ENCODE peak calls at places on chromosomes 4 and X, in four cellular contexts. B is lower lobe of right lung, U is heart left ventricle, L is AG04450. S is an unnamed sample.
A peak's percentile ranks its signal among the peaks of the same experiment; 100 is the strongest.

GRCh38 chr4:766152-766515 is 59.8 kb downstream of the CPLX1 start:
- DNase-seq in B (peak; percentile 30), U (peak; percentile 18), L (no peak), S (no peak)

GRCh38 chrX:149185087-149185486 is 320.0 kb downstream of the IDS start:
- DNase-seq in B (no peak), U (no peak), L (no peak), S (no peak)

GRCh38 chrX:38940547-38940946 is 139.3 kb downstream of the MID1IP1 start:
- DNase-seq in B (no peak), U (no peak), L (no peak), S (no peak)

GRCh38 chr4:6693274-6694176 is at the start of gene S100P:
- DNase-seq in B (no peak), U (no peak), L (no peak), S (no peak)

GRCh38 chr4:105978684-105979296 is 83.5 kb downstream of the NPNT start:
- DNase-seq in B (no peak), U (peak; percentile 32), L (no peak), S (no peak)

GRCh38 chrX:11272290-11272689 is 20.9 kb upstream of the AMELX start:
- DNase-seq in B (no peak), U (no peak), L (no peak), S (no peak)

GRCh38 chrX:56733459-56734046 is 4.5 kb downstream of the NBDY start:
- DNase-seq in B (no peak), U (peak; percentile 27), L (peak; percentile 3), S (peak; percentile 10)

GRCh38 chr4:5976431-5976830 is 41.8 kb downstream of the C4orf50 start:
- DNase-seq in B (no peak), U (no peak), L (no peak), S (no peak)

GRCh38 chr4:143186202-143186601 is 1.5 kb downstream of the USP38 start:
- DNase-seq in B (no peak), U (no peak), L (no peak), S (no peak)

GRCh38 chrX:12802741-12803140 is 11.5 kb downstream of the PRPS2 start:
- DNase-seq in B (no peak), U (no peak), L (no peak), S (no peak)

GRCh38 chr4:91681544-91681943 is 622.2 kb upstream of the GRID2 start:
- DNase-seq in B (no peak), U (no peak), L (no peak), S (no peak)

GRCh38 chr4:55768291-55768690 is 51.3 kb upstream of the EXOC1L start:
- DNase-seq in B (no peak), U (no peak), L (peak; percentile 27), S (no peak)

GRCh38 chr4:16231570-16232252 is 5.4 kb upstream of the TAPT1 start:
- DNase-seq in B (no peak), U (no peak), L (no peak), S (no peak)

GRCh38 chr4:40462326-40462725 is 127.2 kb downstream of the CHRNA9 start:
- DNase-seq in B (no peak), U (no peak), L (no peak), S (peak; percentile 59)

GRCh38 chr4:142567199-142567598 is 278.9 kb downstream of the INPP4B start:
- DNase-seq in B (no peak), U (no peak), L (no peak), S (no peak)

GRCh38 chr4:87007345-87008181 is 72.8 kb downstream of the AFF1 start:
- DNase-seq in B (peak; percentile 61), U (peak; percentile 64), L (no peak), S (no peak)

GRCh38 chr4:15654556-15655222 is 468 bp downstream of the FBXL5 start:
- DNase-seq in B (peak; percentile 67), U (peak; percentile 56), L (no peak), S (no peak)

GRCh38 chr4:119227690-119228089 is 15.2 kb downstream of the USP53 start:
- DNase-seq in B (no peak), U (no peak), L (no peak), S (no peak)

GRCh38 chr4:128517739-128518510 is 230.3 kb upstream of the PGRMC2 start:
- DNase-seq in B (no peak), U (peak; percentile 79), L (peak; percentile 95), S (peak; percentile 70)

GRCh38 chr4:70603856-70604255 is 11.8 kb downstream of the AMBN start:
- DNase-seq in B (no peak), U (no peak), L (no peak), S (no peak)

GRCh38 chr4:75512336-75513211 is 1.6 kb downstream of the RCHY1 start:
- DNase-seq in B (no peak), U (no peak), L (no peak), S (peak; percentile 13)

GRCh38 chr4:185580699-185581098 is 45.4 kb upstream of the PDLIM3 start:
- DNase-seq in B (no peak), U (no peak), L (no peak), S (no peak)

GRCh38 chr4:73922766-73923630 is 53.8 kb downstream of the CXCL1 start:
- DNase-seq in B (no peak), U (no peak), L (no peak), S (no peak)

GRCh38 chrX:19129694-19130093 is 7.4 kb upstream of the ADGRG2 start:
- DNase-seq in B (no peak), U (no peak), L (no peak), S (no peak)

GRCh38 chr4:186762361-186762760 is 38.7 kb upstream of the FAT1 start:
- DNase-seq in B (no peak), U (no peak), L (no peak), S (no peak)

GRCh38 chrX:15616531-15616930 is 15.8 kb upstream of the ACE2 start:
- DNase-seq in B (no peak), U (no peak), L (no peak), S (no peak)

GRCh38 chr4:666436-666810 is 7.7 kb downstream of the ATP5ME start:
- DNase-seq in B (peak; percentile 44), U (no peak), L (no peak), S (no peak)

GRCh38 chr4:119207051-119207450 is 5.5 kb upstream of the USP53 start:
- DNase-seq in B (no peak), U (no peak), L (no peak), S (no peak)

GRCh38 chrX:83469551-83469950 is 38.5 kb upstream of the POU3F4 start:
- DNase-seq in B (no peak), U (no peak), L (no peak), S (peak; percentile 9)

GRCh38 chrX:70422886-70423336 is at the start of gene GDPD2:
- DNase-seq in B (no peak), U (no peak), L (no peak), S (no peak)
- TF ChIP-seq CTCF in B (no peak), U (peak; percentile 32), L (peak; percentile 27), S (no peak)

GRCh38 chr4:43778187-43778915 is 670.3 kb downstream of the KCTD8 start:
- DNase-seq in B (no peak), U (no peak), L (no peak), S (no peak)

GRCh38 chr4:43781125-43781524 is 667.5 kb downstream of the KCTD8 start:
- DNase-seq in B (no peak), U (no peak), L (no peak), S (no peak)

DNA sequence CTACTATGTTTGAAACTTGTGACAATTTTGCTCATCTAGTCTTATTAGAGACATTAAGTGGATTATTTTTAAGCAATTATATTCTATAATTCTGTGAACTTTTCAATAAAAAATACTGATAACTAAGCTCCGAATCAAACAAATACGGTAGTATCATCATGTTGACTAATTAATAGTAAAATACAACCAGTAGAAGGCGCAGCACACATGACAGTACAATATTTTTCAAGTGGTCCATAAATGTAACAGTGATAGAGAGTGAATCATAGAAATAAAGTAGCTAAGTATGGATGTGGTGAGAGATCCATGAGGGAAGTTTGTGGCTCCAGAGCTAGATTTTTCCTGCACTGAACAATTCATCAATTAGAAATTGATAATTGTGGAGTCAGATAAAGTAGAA is 666.2 kb downstream of the KCTD8 start:
- DNase-seq in B (no peak), U (no peak), L (no peak), S (no peak)
- TF ChIP-seq CTCF in B (no peak), U (no peak), L (no peak), S (no peak)

GRCh38 chrX:72131317-72132294 is at the start of gene RTL5:
- DNase-seq in B (peak; percentile 90), U (peak; percentile 89), L (peak; percentile 63), S (peak; percentile 63)
- TF ChIP-seq CTCF in B (no peak), U (peak; percentile 26), L (no peak), S (no peak)

GRCh38 chr4:84647307-84647884 is 64.5 kb downstream of the CDS1 start:
- DNase-seq in B (no peak), U (no peak), L (no peak), S (no peak)
- TF ChIP-seq CTCF in B (no peak), U (no peak), L (no peak), S (no peak)

GRCh38 chr4:54228064-54228527 is 997 bp upstream of the PDGFRA start:
- DNase-seq in B (peak; percentile 62), U (peak; percentile 77), L (peak; percentile 68), S (peak; percentile 73)
- TF ChIP-seq CTCF in B (peak; percentile 60), U (peak; percentile 78), L (peak; percentile 98), S (peak; percentile 49)

GRCh38 chr4:64271601-64272081 is 137.6 kb downstream of the TECRL start:
- DNase-seq in B (no peak), U (peak; percentile 67), L (no peak), S (no peak)

GRCh38 chr4:64272432-64272831 is 136.8 kb downstream of the TECRL start:
- DNase-seq in B (no peak), U (peak; percentile 33), L (no peak), S (no peak)
- TF ChIP-seq CTCF in B (no peak), U (no peak), L (no peak), S (no peak)

DNA sequence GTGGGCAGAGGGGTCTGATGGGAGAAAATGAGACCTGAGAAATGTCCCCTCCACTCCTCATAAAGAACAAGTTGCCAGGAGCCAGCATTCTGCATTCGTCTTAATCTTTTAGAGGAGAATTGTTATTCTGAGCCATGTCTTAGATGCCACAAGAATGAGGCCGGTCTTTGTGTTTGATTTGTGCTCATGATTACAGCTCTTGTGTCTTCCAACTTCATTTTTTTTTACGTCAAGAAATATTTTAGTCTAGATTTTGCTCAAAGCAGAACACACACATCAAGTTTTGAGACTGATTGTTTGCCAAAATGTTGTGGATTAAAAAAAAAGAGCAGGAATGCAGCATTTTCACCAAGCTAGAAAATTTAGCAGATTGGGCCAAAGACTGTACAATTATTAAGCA is 130.6 kb upstream of the PITX2 start:
- DNase-seq in B (no peak), U (no peak), L (no peak), S (no peak)
- TF ChIP-seq CTCF in B (no peak), U (no peak), L (no peak), S (no peak)

DNA sequence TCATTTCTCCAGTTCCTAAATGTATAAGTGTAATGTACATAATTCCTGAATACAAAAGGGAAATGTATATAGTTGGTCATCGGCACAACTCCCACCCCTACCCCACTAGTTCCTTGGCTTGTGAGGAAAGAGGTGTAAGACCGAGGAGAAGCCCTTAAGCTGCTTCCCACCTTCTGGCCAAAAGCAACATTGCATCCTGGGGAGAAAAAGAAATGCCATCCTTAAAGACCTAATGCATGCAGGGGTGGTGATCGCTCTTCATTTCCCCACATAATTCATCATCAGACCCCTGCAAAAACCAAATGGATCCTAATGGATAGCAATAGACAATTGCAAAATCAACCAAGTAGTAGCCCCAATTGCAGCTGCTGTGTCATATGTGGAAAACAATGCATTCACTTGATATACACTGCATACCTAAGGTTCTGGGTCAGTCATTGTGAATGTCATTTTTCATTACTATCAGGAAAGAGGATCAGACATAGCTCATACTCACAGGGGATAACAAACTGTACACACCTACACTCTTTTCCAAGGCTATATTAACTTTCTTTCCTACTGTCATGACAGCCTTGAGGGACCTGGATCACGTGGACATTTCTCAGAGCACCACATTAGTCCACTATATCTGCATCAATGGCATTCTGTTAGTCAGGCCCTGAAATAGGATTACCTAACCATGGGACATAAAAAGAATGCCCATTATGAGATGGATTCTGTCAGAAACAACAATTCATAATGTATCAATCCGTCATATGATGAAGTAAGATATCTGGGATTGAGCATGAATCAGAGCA is 31.7 kb upstream of the NFXL1 start:
- DNase-seq in B (no peak), U (no peak), L (no peak), S (no peak)
- TF ChIP-seq CTCF in B (no peak), U (no peak), L (peak; percentile 16), S (no peak)